ENCODE peak calls at places on chromosomes 2 and 18, in nine cellular contexts. Y is mesenchymal stem cell, S is GM23248, B is fibroblast of lung, I is hepatocyte, M is IMR-90, O is HepG2, Q is GM23338, E is SK-N-SH. H is an unnamed sample.

GRCh38 chr2:84474176-84474575 is 15.1 kb upstream of the SUCLG1 start:
- DNase-seq in I (no peak), M (no peak), E (no peak), O (no peak), B (no peak), S (no peak), Q (no peak), Y (no peak), H (no peak)

GRCh38 chr2:220445429-220446105 is 818.1 kb downstream of the SLC4A3 start:
- DNase-seq in Q (no peak), S (peak; percentile 20), I (no peak), O (no peak), E (no peak), M (peak; percentile 26), B (peak; percentile 49), Y (no peak), H (no peak)

GRCh38 chr18:64017870-64018269 is 48.0 kb downstream of the SERPINB8 start:
- DNase-seq in B (no peak), Y (peak; percentile 25), M (peak; percentile 13), O (peak; percentile 23), I (peak; percentile 46), Q (peak; percentile 60), S (peak; percentile 54), E (no peak), H (no peak)

GRCh38 chr2:206971805-206972204 is 32.5 kb downstream of the CPO start:
- DNase-seq in Q (no peak), B (no peak), S (peak; percentile 87), M (peak; percentile 63), Y (peak; percentile 59), I (peak; percentile 15), O (no peak), E (no peak), H (no peak)

GRCh38 chr2:19256239-19256638 is 102.2 kb downstream of the OSR1 start:
- DNase-seq in M (peak; percentile 98), I (no peak), Y (peak; percentile 74), Q (no peak), O (no peak), E (peak; percentile 9), S (peak; percentile 89), B (peak; percentile 91), H (peak; percentile 60)

GRCh38 chr2:227706859-227707258 is 11.0 kb downstream of the SLC19A3 start:
- DNase-seq in E (no peak), B (no peak), M (no peak), Y (no peak), Q (no peak), I (peak; percentile 23), S (no peak), O (peak; percentile 24), H (no peak)

GRCh38 chr2:8582850-8583399 is 98.9 kb upstream of the ID2 start:
- DNase-seq in S (no peak), Q (no peak), Y (no peak), O (no peak), B (no peak), E (no peak), M (no peak), I (no peak), H (no peak)

GRCh38 chr2:102782916-102783315 is 21.1 kb downstream of the TMEM182 start:
- DNase-seq in S (no peak), E (no peak), Q (peak; percentile 27), O (no peak), B (no peak), Y (no peak), I (no peak), M (no peak), H (no peak)

GRCh38 chr2:54955674-54956391 is 94.4 kb downstream of the RTN4 start:
- DNase-seq in Y (no peak), I (no peak), E (no peak), Q (no peak), B (no peak), S (no peak), M (no peak), O (peak; percentile 33), H (no peak)

GRCh38 chr2:63058149-63058741 is 7.6 kb downstream of the OTX1 start:
- DNase-seq in O (no peak), B (no peak), Q (peak; percentile 84), I (no peak), Y (peak; percentile 58), S (peak; percentile 51), E (peak; percentile 47), M (peak; percentile 12), H (no peak)

GRCh38 chr2:233026211-233026813 is 6.2 kb upstream of the NEU2 start:
- DNase-seq in O (no peak), Q (peak; percentile 10), I (no peak), Y (peak; percentile 14), M (peak; percentile 50), B (peak; percentile 88), S (peak; percentile 85), E (no peak), H (no peak)

DNA sequence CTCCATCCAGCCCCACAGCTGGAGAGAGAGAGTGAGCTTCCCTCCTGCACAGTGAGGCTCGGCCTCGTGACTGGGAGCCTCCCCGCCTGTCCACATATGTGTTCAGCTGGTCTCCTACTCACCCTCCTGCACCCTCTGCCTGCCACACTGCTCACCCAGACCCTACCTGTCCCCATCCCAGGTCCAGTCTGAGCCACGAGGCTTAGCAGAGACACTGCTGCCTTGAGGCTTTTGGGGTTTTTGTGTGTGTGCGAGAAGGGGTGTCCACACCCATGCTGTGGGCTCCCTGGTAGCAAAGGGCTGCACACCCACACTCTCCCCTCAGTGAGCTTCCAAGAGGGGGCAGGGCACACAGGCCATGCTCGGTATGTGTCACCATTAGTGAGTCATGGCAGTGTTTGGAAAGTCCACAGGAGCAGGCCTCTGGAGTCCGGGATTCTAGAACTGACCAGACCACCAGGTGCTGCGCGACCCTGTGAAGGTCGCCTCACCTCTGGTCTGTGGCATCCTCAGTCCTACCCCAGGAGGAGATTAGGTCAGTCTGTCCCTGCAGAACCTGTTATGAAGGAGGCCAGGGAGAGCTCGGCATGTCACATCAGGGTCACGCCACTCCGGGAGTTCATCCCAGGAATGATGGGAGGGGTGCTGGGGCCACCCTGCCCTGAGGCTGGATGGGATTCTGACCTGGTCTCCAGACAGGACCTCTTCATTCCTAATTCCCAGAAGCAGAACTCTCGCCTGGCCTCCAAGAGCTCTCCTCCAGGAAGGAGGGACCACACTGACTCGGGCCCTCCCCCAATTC is 39.9 kb upstream of the SMAD7 start:
- DNase-seq in M (peak; percentile 75), Y (peak; percentile 88), I (peak; percentile 75), E (no peak), Q (no peak), S (peak; percentile 92), O (peak; percentile 76), B (peak; percentile 75), H (no peak)
- H2AFZ ChIP-seq in M (peak overlapping the region; percentile 75), Y (no peak overlapping the region), I (no peak overlapping the region), E (no peak overlapping the region), Q (no peak overlapping the region), S (peak overlapping the region; percentile 26), O (no peak overlapping the region), B (no peak overlapping the region), H (no peak overlapping the region)

DNA sequence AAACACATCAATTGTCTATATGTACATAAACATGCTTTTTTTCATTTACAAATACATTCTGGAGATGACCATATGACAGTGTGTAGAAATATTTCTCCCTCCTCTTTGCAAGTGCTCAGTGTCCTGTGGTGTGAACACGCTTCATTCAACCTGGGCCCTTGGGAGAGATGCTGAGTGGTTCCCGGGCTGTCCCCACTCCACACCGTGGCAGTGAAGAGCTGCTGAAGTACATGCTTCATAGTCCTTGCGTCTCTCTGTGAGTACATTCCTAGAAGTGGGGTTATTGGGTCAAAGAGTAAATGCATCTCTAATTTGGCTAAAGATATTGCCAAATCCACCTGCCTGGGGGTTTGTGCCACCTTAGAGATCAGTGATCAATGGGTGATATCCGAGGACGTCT is 6.5 kb upstream of the GPR35 start:
- DNase-seq in M (no peak), B (no peak), O (no peak), I (no peak), S (no peak), E (no peak), Y (no peak), Q (no peak), H (no peak)
- H3K4me2 ChIP-seq in M (no peak overlapping the region), B (no peak overlapping the region), O (no peak overlapping the region), I (no peak overlapping the region), S (no peak overlapping the region), E (no peak overlapping the region), Y (no peak overlapping the region), Q (no peak overlapping the region), H (no peak overlapping the region)

GRCh38 chr2:196168181-196168580 is 3.2 kb downstream of the STK17B start:
- DNase-seq in I (no peak), M (peak; percentile 68), S (peak; percentile 60), Q (no peak), E (no peak), B (peak; percentile 64), Y (peak; percentile 70), O (no peak), H (no peak)
- H3K4me3 ChIP-seq in I (no peak overlapping the region), M (peak overlapping the region; percentile 36), S (peak overlapping the region; percentile 12), Q (peak overlapping the region; percentile 17), E (peak overlapping the region; percentile 92), B (no peak overlapping the region), Y (no peak overlapping the region), O (no peak overlapping the region), H (no peak overlapping the region)

DNA sequence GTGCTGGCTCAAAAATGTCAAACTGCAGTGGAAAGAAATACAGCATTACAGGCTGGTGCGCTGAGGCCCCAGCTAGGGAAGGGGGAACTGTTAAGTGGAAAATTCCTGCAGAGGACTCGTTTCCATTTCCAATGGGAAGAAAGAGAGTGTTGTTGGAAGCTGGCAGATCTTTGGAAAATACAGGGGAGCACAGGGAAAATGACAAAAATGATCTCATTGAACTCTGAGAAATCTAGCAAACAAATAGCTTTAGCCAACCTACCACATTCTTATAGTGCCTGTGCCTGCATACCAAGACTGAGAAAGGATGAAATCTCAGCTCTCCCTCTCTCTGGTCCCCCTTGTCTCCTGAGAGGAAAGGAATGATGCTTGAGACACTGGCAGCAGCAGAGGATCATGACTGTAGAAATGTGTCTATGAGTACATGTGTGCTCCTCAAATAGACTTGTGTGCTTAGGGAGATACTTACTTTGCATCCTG is 632.5 kb downstream of the NYAP2 start:
- DNase-seq in I (peak; percentile 48), E (peak; percentile 1), B (peak; percentile 53), M (peak; percentile 44), Q (peak; percentile 61), S (peak; percentile 39), Y (peak; percentile 62), O (peak; percentile 50), H (no peak)
- H2AFZ ChIP-seq in I (peak overlapping the region; percentile 67), E (peak overlapping the region; percentile 24), B (peak overlapping the region; percentile 17), M (peak overlapping the region; percentile 61), Q (peak overlapping the region; percentile 97), S (peak overlapping the region; percentile 91), Y (no peak overlapping the region), O (peak overlapping the region; percentile 29), H (peak overlapping the region; percentile 17)

H was measured in keratinocyte.